ENCODE peak calls at places on chromosomes 5 and 9, in five cellular contexts. H is CD4-positive, alpha-beta T cell; O is activated naive CD4-positive, alpha-beta T cell treated with anti-CD3 and anti-CD28 coated beads, Interleukin-2, amount 10 ng/mL, durations not matched to agents 7 days and 5 days; D is EL; Q is AG08395. C is an unnamed sample.

GRCh38 chr9:99176527-99177013 is 45.2 kb downstream of the ALG2 start:
- DNase-seq in H (no peak), O (no peak), D (no peak), Q (no peak), C (no peak)

GRCh38 chr5:107381189-107381856 is 289.4 kb downstream of the EFNA5 start:
- DNase-seq in H (no peak), O (no peak), D (peak; percentile 88), Q (peak; percentile 90), C (no peak)

GRCh38 chr9:105064248-105065118 is 136.5 kb upstream of the ABCA1 start:
- DNase-seq in H (no peak), O (no peak), D (peak; percentile 97), Q (peak; percentile 95), C (peak; percentile 84)

GRCh38 chr9:92965759-92966517 is 18.6 kb downstream of the FGD3 start:
- DNase-seq in H (no peak), O (no peak), D (no peak), Q (no peak), C (no peak)

GRCh38 chr9:81989700-81990099 is 1.1 kb downstream of the SPATA31D1 start:
- DNase-seq in H (no peak), O (no peak), D (no peak), Q (no peak), C (no peak)

GRCh38 chr5:56840597-56840996 is 25.2 kb downstream of the MAP3K1 start:
- DNase-seq in H (no peak), O (no peak), D (no peak), Q (no peak), C (no peak)

GRCh38 chr9:124228516-124228915 is 29.2 kb upstream of the NEK6 start:
- DNase-seq in H (no peak), O (no peak), D (no peak), Q (no peak), C (no peak)

GRCh38 chr9:92652461-92652860 is 17.5 kb downstream of the IPPK start:
- DNase-seq in H (no peak), O (no peak), D (no peak), Q (no peak), C (no peak)

GRCh38 chr5:114185274-114185673 is 176.6 kb upstream of the KCNN2 start:
- DNase-seq in H (no peak), O (no peak), D (peak; percentile 78), Q (peak; percentile 2), C (no peak)

GRCh38 chr5:43041669-43042175 is 1.6 kb upstream of the ANXA2R start:
- DNase-seq in H (peak; percentile 64), O (no peak), D (peak; percentile 87), Q (peak; percentile 8), C (peak; percentile 37)

GRCh38 chr5:179923422-179923821 is 15.7 kb upstream of the TBC1D9B start:
- DNase-seq in H (no peak), O (no peak), D (no peak), Q (no peak), C (no peak)

GRCh38 chr5:142235870-142236672 is 88.8 kb downstream of the SPRY4 start:
- DNase-seq in H (no peak), O (no peak), D (no peak), Q (no peak), C (no peak)

GRCh38 chr9:18939943-18940342 is 93.1 kb downstream of the SAXO1 start:
- DNase-seq in H (no peak), O (no peak), D (no peak), Q (no peak), C (no peak)

GRCh38 chr5:1460054-1460682 is 14.9 kb upstream of the SLC6A3 start:
- DNase-seq in H (no peak), O (no peak), D (no peak), Q (no peak), C (no peak)

GRCh38 chr5:136613243-136613642 is 247.9 kb upstream of the TRPC7 start:
- DNase-seq in H (no peak), O (no peak), D (no peak), Q (no peak), C (no peak)

GRCh38 chr5:141359790-141360426 is at the start of gene PCDHGB2:
- DNase-seq in H (no peak), O (no peak), D (peak; percentile 68), Q (peak; percentile 58), C (peak; percentile 66)

GRCh38 chr5:20972419-20972925 is 984.5 kb upstream of the CDH18 start:
- DNase-seq in H (no peak), O (no peak), D (no peak), Q (no peak), C (no peak)

C was measured in hepatic stellate cell.